ENCODE peak calls at places on chromosomes 16 and 17, in four cellular contexts. W is DND-41, E is PC-3, H is H1. V is an unnamed sample.

GRCh38 chr17:10631048-10631700 is 25.9 kb downstream of the MYH3 start:
- DNase-seq in W (peak; percentile 24), E (peak; percentile 29), H (no peak), V (peak; percentile 50)

GRCh38 chr16:31711344-31711845 is 162.2 kb upstream of the ZNF267 start:
- DNase-seq in W (no peak), E (no peak), H (no peak), V (no peak)

GRCh38 chr17:44502598-44503079 is 567 bp downstream of the GPATCH8 start:
- DNase-seq in W (no peak), E (peak; percentile 38), H (no peak), V (peak; percentile 16)

GRCh38 chr17:40345161-40346034 is 19.1 kb downstream of the GJD3 start:
- DNase-seq in W (no peak), E (peak; percentile 32), H (no peak), V (peak; percentile 90)

GRCh38 chr17:4944163-4944553 is 4.1 kb downstream of the RNF167 start:
- DNase-seq in W (peak; percentile 73), E (no peak), H (no peak), V (no peak)

GRCh38 chr17:37791434-37791833 is 46.6 kb upstream of the HNF1B start:
- DNase-seq in W (peak; percentile 42), E (peak; percentile 24), H (no peak), V (peak; percentile 37)

GRCh38 chr16:86288716-86289294 is 221.5 kb upstream of the FOXF1 start:
- DNase-seq in W (no peak), E (no peak), H (no peak), V (peak; percentile 34)

GRCh38 chr17:30191072-30191471 is 44.4 kb downstream of the SLC6A4 start:
- DNase-seq in W (no peak), E (no peak), H (no peak), V (no peak)

GRCh38 chr16:68361485-68361884 is 50.7 kb downstream of the PRMT7 start:
- DNase-seq in W (peak; percentile 29), E (no peak), H (no peak), V (no peak)

GRCh38 chr16:56606071-56606687 is 2.2 kb upstream of the MT2A start:
- DNase-seq in W (no peak), E (peak; percentile 85), H (no peak), V (no peak)

GRCh38 chr16:70646260-70647241 is at the start of gene IL34:
- DNase-seq in W (no peak), E (no peak), H (no peak), V (no peak)

GRCh38 chr16:14321542-14321941 is 250.4 kb downstream of the MRTFB start:
- DNase-seq in W (no peak), E (no peak), H (no peak), V (no peak)

GRCh38 chr16:22358000-22358399 is 16.4 kb downstream of the CDR2 start:
- DNase-seq in W (no peak), E (no peak), H (no peak), V (no peak)

GRCh38 chr17:76447931-76448652 is 4.9 kb downstream of the UBE2O start:
- DNase-seq in W (no peak), E (no peak), H (no peak), V (no peak)

GRCh38 chr16:83996481-83997252 is 28.6 kb downstream of the NECAB2 start:
- DNase-seq in W (no peak), E (no peak), H (no peak), V (no peak)

GRCh38 chr17:27805520-27806146 is 5.3 kb upstream of the NOS2 start:
- DNase-seq in W (peak; percentile 82), E (peak; percentile 83), H (peak; percentile 59), V (peak; percentile 90)
- H3K9ac ChIP-seq in W (peak overlapping the region; percentile 28), E (peak overlapping the region; percentile 46), H (no peak overlapping the region), V (no peak overlapping the region)

GRCh38 chr17:78904371-78904770 is 1.4 kb upstream of the CEP295NL start:
- DNase-seq in W (no peak), E (no peak), H (no peak), V (no peak)

GRCh38 chr17:78905111-78905510 is 2.1 kb upstream of the CEP295NL start:
- DNase-seq in W (no peak), E (no peak), H (no peak), V (no peak)

GRCh38 chr17:78912082-78912481 is 9.1 kb upstream of the CEP295NL start:
- DNase-seq in W (no peak), E (no peak), H (no peak), V (no peak)

GRCh38 chr17:78910885-78911284 is 7.9 kb upstream of the CEP295NL start:
- DNase-seq in W (no peak), E (no peak), H (no peak), V (no peak)

DNA sequence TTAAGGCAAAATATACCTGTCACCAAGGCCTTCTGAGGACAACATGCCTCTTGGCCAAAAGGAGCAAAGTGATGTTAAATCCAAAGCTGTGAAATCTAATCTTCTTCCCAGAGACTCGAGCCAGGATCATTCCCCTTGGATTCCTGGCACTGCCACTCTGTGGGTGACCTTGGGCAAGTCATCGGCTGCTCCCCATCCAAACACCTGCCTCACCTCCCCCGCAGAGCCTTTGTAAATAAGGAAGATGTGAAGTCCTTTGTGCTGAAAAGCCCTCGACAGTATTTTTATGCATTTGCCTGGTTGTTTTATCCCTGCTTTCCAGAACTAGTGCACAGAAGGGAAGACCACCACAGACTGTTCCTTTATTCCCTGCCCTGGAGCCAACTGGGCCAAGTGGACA is 5.4 kb upstream of the CEP295NL start:
- DNase-seq in W (no peak), E (no peak), H (no peak), V (no peak)
- H3K4me1 ChIP-seq in W (no peaks in the 10 kb centered on the region), E (no peaks in the 10 kb centered on the region), H (no peaks in the 10 kb centered on the region), V (no peaks in the 10 kb centered on the region)

DNA sequence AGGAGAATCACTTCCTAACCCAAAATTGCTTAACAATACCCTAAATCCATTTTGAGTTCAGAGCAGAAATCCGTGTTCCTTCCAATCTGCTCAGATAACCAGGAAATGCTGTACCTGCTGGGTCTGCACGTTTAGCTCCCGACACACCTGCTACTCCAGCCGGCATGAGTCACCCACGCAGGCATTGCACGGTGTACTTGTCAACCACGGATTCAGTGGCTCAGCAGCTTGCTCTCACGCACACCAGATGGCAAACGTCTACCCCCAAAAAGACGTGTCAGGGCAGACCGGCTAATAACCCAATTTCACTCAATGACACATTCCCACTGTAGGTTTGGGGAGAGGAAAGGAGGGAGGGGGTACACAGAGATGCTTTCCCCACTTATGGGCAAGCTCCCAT is 468.1 kb downstream of the SOX9 start:
- DNase-seq in W (peak; percentile 16), E (peak; percentile 98), H (no peak), V (no peak)
- TF ChIP-seq CTCF in W (no peak), E (no peak), H (no peak), V (no peak)

GRCh38 chr17:73387746-73388577 is 76.2 kb upstream of the CDC42EP4 start:
- DNase-seq in W (no peak), E (no peak), H (no peak), V (no peak)
- H3K9ac ChIP-seq in W (no peak overlapping the region), E (no peak overlapping the region), H (no peak overlapping the region), V (no peak overlapping the region)

GRCh38 chr17:48601184-48601527 is 3.6 kb downstream of the HOXB6 start:
- DNase-seq in W (no peak), E (no peak), H (no peak), V (no peak)
- H3K4me1 ChIP-seq in W (no peaks in the 10 kb centered on the region), E (peaks cover 38% of the 10 kb centered on the region), H (no peaks in the 10 kb centered on the region), V (no peaks in the 10 kb centered on the region)

GRCh38 chr16:75111514-75112280 is 4.9 kb downstream of the LDHD start:
- DNase-seq in W (no peak), E (no peak), H (no peak), V (no peak)
- TF ChIP-seq CTCF in W (no peak), E (no peak), H (no peak), V (no peak)

V was measured in neural progenitor cell.